ENCODE peak calls at places on chromosomes 13 and 19, in four cellular contexts. One of them, this sample, is unnamed.

GRCh38 chr13:60759499-60759898 is 362.5 kb downstream of the TDRD3 start:
- DNase-seq in cardiac muscle cell: peak
- DNase-seq in lung: peak
- DNase-seq in Panc1: no peak
- DNase-seq in this sample: no peak

GRCh38 chr19:55189424-55189823 is 9.3 kb upstream of the SYT5 start:
- DNase-seq in cardiac muscle cell: peak
- DNase-seq in lung: no peak
- DNase-seq in Panc1: peak
- DNase-seq in this sample: peak

GRCh38 chr19:38413416-38413815 is 10.5 kb downstream of the FAM98C start:
- DNase-seq in Panc1: no peak
- DNase-seq in lung: no peak
- DNase-seq in cardiac muscle cell: no peak
- DNase-seq in this sample: no peak

GRCh38 chr13:19967619-19968018 is 9.1 kb downstream of the ZMYM2 start:
- DNase-seq in Panc1: no peak
- DNase-seq in lung: no peak
- DNase-seq in cardiac muscle cell: peak
- DNase-seq in this sample: no peak

GRCh38 chr19:2587001-2587719 is 111.2 kb downstream of the GADD45B start:
- DNase-seq in cardiac muscle cell: no peak
- DNase-seq in Panc1: no peak
- DNase-seq in lung: no peak
- DNase-seq in this sample: no peak

GRCh38 chr19:12788682-12789097 is 2.6 kb upstream of the JUNB start:
- DNase-seq in cardiac muscle cell: peak
- DNase-seq in Panc1: no peak
- DNase-seq in lung: peak
- DNase-seq in this sample: no peak

GRCh38 chr13:93859666-93860065 is 619.8 kb downstream of the DCT start:
- DNase-seq in cardiac muscle cell: peak
- DNase-seq in Panc1: no peak
- DNase-seq in lung: no peak
- DNase-seq in this sample: no peak

GRCh38 chr13:32905063-32905863 is 111.0 kb upstream of the KL start:
- DNase-seq in cardiac muscle cell: no peak
- DNase-seq in Panc1: no peak
- DNase-seq in lung: no peak
- DNase-seq in this sample: no peak

GRCh38 chr19:16627194-16627927 is 643 bp downstream of the MED26 start:
- DNase-seq in cardiac muscle cell: no peak
- DNase-seq in lung: no peak
- DNase-seq in Panc1: no peak
- DNase-seq in this sample: no peak

GRCh38 chr13:111325941-111326620 is 5.6 kb downstream of the TEX29 start:
- DNase-seq in Panc1: no peak
- DNase-seq in cardiac muscle cell: no peak
- DNase-seq in lung: no peak
- DNase-seq in this sample: no peak
- H3K27ac ChIP-seq in Panc1: no peak
- H3K27ac ChIP-seq in cardiac muscle cell: no peak
- H3K27ac ChIP-seq in lung: no peak
- H3K27ac ChIP-seq in this sample: no peak

DNA sequence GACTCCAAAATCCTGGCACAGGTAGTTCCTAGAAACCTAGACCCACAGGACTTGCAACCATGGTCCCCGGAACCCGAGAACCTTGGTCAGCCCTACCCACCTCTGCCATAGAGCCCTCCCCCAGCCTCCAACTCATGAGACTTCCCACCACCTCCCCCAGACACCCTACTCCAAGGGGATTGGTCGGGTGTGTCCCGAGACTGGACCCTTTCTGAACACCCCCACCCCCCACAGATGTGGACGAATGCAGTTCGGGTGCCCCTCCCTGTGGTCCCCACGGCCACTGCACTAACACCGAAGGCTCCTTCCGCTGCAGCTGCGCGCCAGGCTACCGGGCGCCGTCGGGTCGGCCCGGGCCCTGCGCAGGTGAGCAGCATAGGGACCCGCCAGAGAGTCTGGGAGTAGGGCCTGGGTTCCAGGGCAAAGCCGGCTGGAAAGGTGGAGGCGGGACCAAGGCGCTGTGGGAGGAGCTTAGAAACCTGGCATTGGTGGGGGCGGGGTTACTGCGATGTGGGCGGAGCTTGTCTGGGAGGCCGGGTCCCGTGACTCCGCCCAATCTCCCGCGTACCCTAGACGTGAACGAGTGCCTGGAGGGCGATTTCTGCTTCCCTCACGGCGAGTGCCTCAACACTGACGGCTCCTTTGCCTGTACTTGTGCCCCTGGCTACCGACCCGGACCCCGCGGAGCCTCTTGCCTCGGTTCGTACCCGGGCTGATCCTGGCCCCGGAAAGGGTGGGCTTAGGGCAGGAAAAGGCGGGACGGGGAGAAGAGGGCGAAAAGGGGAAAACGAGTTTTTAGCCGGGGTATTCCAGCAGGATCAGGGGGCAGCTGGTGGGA is 11.9 kb downstream of the LTBP4 start:
- DNase-seq in lung: peak
- DNase-seq in Panc1: no peak
- DNase-seq in cardiac muscle cell: peak
- DNase-seq in this sample: no peak
- H3K27ac ChIP-seq in lung: peak
- H3K27ac ChIP-seq in Panc1: no peak
- H3K27ac ChIP-seq in cardiac muscle cell: no peak
- H3K27ac ChIP-seq in this sample: peak

GRCh38 chr13:99829156-99829555 is 142.4 kb downstream of the ZIC5 start:
- DNase-seq in Panc1: no peak
- DNase-seq in lung: no peak
- DNase-seq in cardiac muscle cell: no peak
- DNase-seq in this sample: no peak
- H3K27ac ChIP-seq in Panc1: no peak
- H3K27ac ChIP-seq in lung: no peak
- H3K27ac ChIP-seq in cardiac muscle cell: no peak
- H3K27ac ChIP-seq in this sample: no peak

GRCh38 chr19:18742838-18743237 is 48.3 kb downstream of the COMP start:
- DNase-seq in Panc1: no peak
- DNase-seq in lung: no peak
- DNase-seq in cardiac muscle cell: no peak
- DNase-seq in this sample: no peak
- H3K27ac ChIP-seq in Panc1: no peak
- H3K27ac ChIP-seq in lung: peak
- H3K27ac ChIP-seq in cardiac muscle cell: peak
- H3K27ac ChIP-seq in this sample: no peak

DNA sequence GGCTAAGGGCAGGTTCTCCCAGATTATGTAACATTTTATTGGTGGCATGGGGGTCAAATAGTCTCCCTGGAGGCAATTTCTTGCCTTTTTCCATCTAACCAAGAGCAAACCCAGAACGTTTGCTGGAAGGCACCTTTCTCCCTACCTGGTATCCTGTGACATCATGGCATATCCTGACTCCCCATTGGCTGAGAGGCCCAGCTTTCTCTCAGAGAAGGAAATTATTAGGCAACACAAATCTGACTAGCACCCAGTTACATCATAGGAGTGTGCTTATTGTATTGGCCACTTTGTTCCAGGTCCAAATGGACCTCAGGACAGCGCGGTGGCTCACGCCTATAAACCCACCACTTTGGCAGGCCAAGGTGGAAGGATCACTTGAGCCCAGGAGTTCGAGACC is 13.0 kb downstream of the NTN5 start:
- DNase-seq in Panc1: no peak
- DNase-seq in cardiac muscle cell: no peak
- DNase-seq in lung: peak
- DNase-seq in this sample: no peak
- H3K27ac ChIP-seq in Panc1: no peak
- H3K27ac ChIP-seq in cardiac muscle cell: no peak
- H3K27ac ChIP-seq in lung: no peak
- H3K27ac ChIP-seq in this sample: no peak

GRCh38 chr13:42417624-42418023 is 145.7 kb downstream of the AKAP11 start:
- DNase-seq in cardiac muscle cell: no peak
- DNase-seq in lung: no peak
- DNase-seq in Panc1: no peak
- DNase-seq in this sample: no peak

GRCh38 chr13:42418184-42418583 is 146.2 kb downstream of the AKAP11 start:
- DNase-seq in Panc1: no peak
- DNase-seq in cardiac muscle cell: no peak
- DNase-seq in lung: no peak
- DNase-seq in this sample: no peak

GRCh38 chr13:42409061-42409460 is 137.1 kb downstream of the AKAP11 start:
- DNase-seq in lung: no peak
- DNase-seq in Panc1: no peak
- DNase-seq in cardiac muscle cell: no peak
- DNase-seq in this sample: no peak

DNA sequence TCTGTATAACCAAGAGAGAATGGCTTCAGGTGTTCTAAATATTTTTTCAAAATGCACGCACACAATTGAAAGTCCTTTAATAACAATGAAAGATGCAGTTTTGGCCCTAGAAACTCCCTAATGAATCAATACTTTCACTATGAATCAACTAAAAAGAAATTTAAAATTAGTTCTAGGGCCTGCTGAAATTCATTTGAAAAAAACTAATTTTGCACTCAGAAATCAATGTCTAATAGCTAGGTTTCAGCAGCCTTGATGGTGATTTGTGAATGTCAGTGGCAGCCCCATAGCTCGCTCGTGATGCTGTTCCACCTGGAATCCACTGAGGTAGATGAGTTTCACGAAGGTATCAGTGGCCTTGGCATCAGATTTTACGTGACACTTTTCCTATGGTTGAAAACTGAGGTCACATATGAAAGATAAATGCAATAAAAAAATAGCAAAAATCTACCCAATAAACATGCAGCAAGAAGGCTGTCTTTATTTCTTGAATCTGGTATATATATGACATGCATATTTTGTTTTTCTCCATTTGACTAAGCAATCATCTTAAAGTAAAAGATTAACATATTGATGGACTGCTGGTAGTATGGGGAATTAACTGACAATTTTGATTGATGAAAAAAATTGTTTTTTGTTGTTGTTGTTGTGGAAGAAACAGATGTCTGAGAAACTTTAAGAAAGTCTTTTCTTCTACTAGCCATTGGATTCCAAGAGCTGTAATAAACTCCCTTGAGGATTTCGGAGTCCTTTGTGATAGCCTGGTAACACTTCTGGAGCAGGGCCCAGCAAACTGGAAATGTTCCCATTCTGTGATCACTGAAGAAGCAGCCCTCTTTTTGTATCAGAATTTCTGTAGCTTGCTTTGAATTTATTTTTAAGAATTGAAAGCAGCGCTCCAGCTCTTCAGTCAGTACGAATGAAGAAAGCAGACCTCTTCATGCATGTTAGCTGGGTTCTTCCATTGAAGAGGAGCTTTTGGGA is 141.2 kb downstream of the AKAP11 start:
- DNase-seq in lung: no peak
- DNase-seq in Panc1: no peak
- DNase-seq in cardiac muscle cell: peak
- DNase-seq in this sample: no peak
- H3K27ac ChIP-seq in lung: no peak
- H3K27ac ChIP-seq in Panc1: no peak
- H3K27ac ChIP-seq in cardiac muscle cell: no peak
- H3K27ac ChIP-seq in this sample: no peak

GRCh38 chr13:111247552-111247951 is 72.9 kb upstream of the TEX29 start:
- DNase-seq in cardiac muscle cell: no peak
- DNase-seq in Panc1: no peak
- DNase-seq in lung: no peak
- DNase-seq in this sample: no peak

GRCh38 chr13:111249637-111250360 is 70.6 kb upstream of the TEX29 start:
- DNase-seq in cardiac muscle cell: no peak
- DNase-seq in Panc1: no peak
- DNase-seq in lung: no peak
- DNase-seq in this sample: no peak

GRCh38 chr13:111251646-111252448 is 68.6 kb upstream of the TEX29 start:
- DNase-seq in cardiac muscle cell: no peak
- DNase-seq in lung: no peak
- DNase-seq in Panc1: no peak
- DNase-seq in this sample: peak

GRCh38 chr13:111245781-111246384 is 74.6 kb upstream of the TEX29 start:
- DNase-seq in cardiac muscle cell: peak
- DNase-seq in Panc1: no peak
- DNase-seq in lung: no peak
- DNase-seq in this sample: no peak

DNA sequence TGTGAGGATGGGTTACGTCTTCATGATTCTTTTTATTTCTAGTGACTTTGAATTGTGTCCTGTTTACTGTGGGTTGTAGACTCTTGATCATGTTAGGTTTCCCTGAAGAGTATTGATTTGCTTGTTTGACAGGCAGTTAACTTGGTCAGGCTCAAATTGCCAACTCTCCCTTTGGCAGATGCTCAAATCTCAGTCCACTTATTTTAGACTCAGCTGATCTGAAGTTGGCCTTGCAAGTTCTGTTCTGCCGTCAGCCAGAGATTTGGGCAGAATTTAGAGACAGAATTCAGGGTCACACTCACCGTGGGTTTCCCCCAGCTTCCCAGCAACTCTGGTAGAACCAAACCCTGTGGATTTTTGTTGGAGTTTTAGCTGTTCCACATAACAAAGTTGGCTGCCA is 71.6 kb upstream of the TEX29 start:
- DNase-seq in cardiac muscle cell: no peak
- DNase-seq in Panc1: no peak
- DNase-seq in lung: no peak
- DNase-seq in this sample: no peak
- H3K27ac ChIP-seq in cardiac muscle cell: peak
- H3K27ac ChIP-seq in Panc1: no peak
- H3K27ac ChIP-seq in lung: no peak
- H3K27ac ChIP-seq in this sample: no peak

DNA sequence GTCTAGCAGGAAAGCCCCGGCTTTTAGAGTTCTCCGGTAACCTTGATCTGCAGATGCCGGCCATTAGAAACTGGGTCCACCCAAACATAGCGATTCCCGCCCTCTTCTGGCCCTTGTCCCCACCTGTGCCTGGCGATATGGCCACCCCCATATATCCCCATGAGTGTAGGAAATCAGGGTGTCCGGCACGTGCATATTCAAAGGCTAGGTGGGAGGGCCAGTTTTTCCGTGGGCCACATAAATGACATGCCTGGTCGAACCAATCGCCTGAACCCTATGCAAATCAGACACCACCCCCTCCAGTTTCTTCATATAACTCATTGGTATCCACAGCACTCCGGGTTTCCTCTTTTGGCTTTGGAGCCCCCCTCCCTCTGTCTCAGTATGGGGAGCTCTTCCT is 37.4 kb downstream of the ERICH4 start:
- DNase-seq in Panc1: no peak
- DNase-seq in lung: no peak
- DNase-seq in cardiac muscle cell: no peak
- DNase-seq in this sample: no peak
- H3K27ac ChIP-seq in Panc1: no peak
- H3K27ac ChIP-seq in lung: peak
- H3K27ac ChIP-seq in cardiac muscle cell: no peak
- H3K27ac ChIP-seq in this sample: no peak

DNA sequence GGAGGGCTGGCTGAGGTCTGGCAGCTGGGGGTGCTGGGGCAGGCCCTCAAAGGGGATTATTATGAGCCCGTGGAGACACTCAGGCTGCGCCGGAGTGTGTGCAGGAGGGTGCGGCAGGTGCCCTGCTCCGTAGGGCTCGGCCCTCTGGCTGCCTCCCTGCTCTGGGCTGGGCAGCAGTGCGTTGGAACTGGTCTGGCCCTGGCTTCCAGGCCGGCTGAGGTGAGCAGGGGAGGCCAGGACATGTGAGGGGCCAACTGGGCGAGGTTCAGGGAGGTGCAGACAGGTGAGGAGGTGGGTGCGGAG is 31.2 kb downstream of the PIP5K1C start:
- DNase-seq in cardiac muscle cell: no peak
- DNase-seq in lung: no peak
- DNase-seq in Panc1: no peak
- DNase-seq in this sample: no peak
- H3K27ac ChIP-seq in cardiac muscle cell: peak
- H3K27ac ChIP-seq in lung: peak
- H3K27ac ChIP-seq in Panc1: no peak
- H3K27ac ChIP-seq in this sample: no peak

This sample was measured in epithelial cell of prostate.